ENCODE peak calls at places on chromosomes 5 and 9, in four cellular contexts. One of them, this sample, is unnamed.

GRCh38 chr9:97858393-97858713 is 5.3 kb downstream of the FOXE1 start:
- DNase-seq in GM12878: no peak
- DNase-seq in HepG2: no peak
- DNase-seq in H1: no peak
- DNase-seq in this sample: no peak

GRCh38 chr5:151139015-151139414 is 18.6 kb downstream of the ANXA6 start:
- DNase-seq in GM12878: no peak
- DNase-seq in HepG2: no peak
- DNase-seq in H1: no peak
- DNase-seq in this sample: no peak

GRCh38 chr5:176776916-176777315 is 33.4 kb upstream of the UNC5A start:
- DNase-seq in GM12878: no peak
- DNase-seq in HepG2: no peak
- DNase-seq in H1: peak; percentile 31
- DNase-seq in this sample: no peak

GRCh38 chr5:33755216-33755615 is 136.6 kb downstream of the ADAMTS12 start:
- DNase-seq in GM12878: no peak
- DNase-seq in HepG2: no peak
- DNase-seq in H1: no peak
- DNase-seq in this sample: no peak

GRCh38 chr9:127919253-127919815 is 2.5 kb upstream of the ST6GALNAC4 start:
- DNase-seq in GM12878: no peak
- DNase-seq in HepG2: peak; percentile 87
- DNase-seq in H1: no peak
- DNase-seq in this sample: no peak

GRCh38 chr9:79731483-79731882 is 159.7 kb downstream of the TLE4 start:
- DNase-seq in GM12878: peak; percentile 13
- DNase-seq in HepG2: no peak
- DNase-seq in H1: no peak
- DNase-seq in this sample: no peak

GRCh38 chr9:99185328-99185632 is 36.5 kb downstream of the ALG2 start:
- DNase-seq in GM12878: no peak
- DNase-seq in HepG2: no peak
- DNase-seq in H1: no peak
- DNase-seq in this sample: no peak

GRCh38 chr5:74641778-74642542 is 1.4 kb upstream of the ENC1 start:
- DNase-seq in GM12878: no peak
- DNase-seq in HepG2: peak; percentile 62
- DNase-seq in H1: peak; percentile 59
- DNase-seq in this sample: peak; percentile 44

GRCh38 chr5:77844408-77845272 is 68.5 kb upstream of the TBCA start:
- DNase-seq in GM12878: no peak
- DNase-seq in HepG2: no peak
- DNase-seq in H1: no peak
- DNase-seq in this sample: peak; percentile 28

GRCh38 chr5:79513519-79514390 is at the start of gene HOMER1:
- DNase-seq in GM12878: no peak
- DNase-seq in HepG2: peak; percentile 58
- DNase-seq in H1: peak; percentile 84
- DNase-seq in this sample: peak; percentile 93

GRCh38 chr9:118635416-118635815 is 733.8 kb downstream of the BRINP1 start:
- DNase-seq in GM12878: no peak
- DNase-seq in HepG2: no peak
- DNase-seq in H1: no peak
- DNase-seq in this sample: peak; percentile 8

GRCh38 chr5:3428355-3428754 is 167.3 kb upstream of the IRX1 start:
- DNase-seq in GM12878: no peak
- DNase-seq in HepG2: no peak
- DNase-seq in H1: peak; percentile 56
- DNase-seq in this sample: no peak

GRCh38 chr5:64144429-64145215 is 21.0 kb upstream of the RNF180 start:
- DNase-seq in GM12878: no peak
- DNase-seq in HepG2: no peak
- DNase-seq in H1: no peak
- DNase-seq in this sample: no peak

GRCh38 chr5:73895471-73895870 is 269.5 kb downstream of the ARHGEF28 start:
- DNase-seq in GM12878: peak; percentile 32
- DNase-seq in HepG2: no peak
- DNase-seq in H1: no peak
- DNase-seq in this sample: no peak

GRCh38 chr9:63816742-63817621 is 1468.0 kb downstream of the FOXD4L5 start:
- DNase-seq in GM12878: peak; percentile 80
- DNase-seq in HepG2: peak; percentile 70
- DNase-seq in H1: peak; percentile 98
- DNase-seq in this sample: peak; percentile 90

GRCh38 chr5:111932628-111933027 is 175.6 kb upstream of the NREP start:
- DNase-seq in GM12878: no peak
- DNase-seq in HepG2: no peak
- DNase-seq in H1: no peak
- DNase-seq in this sample: no peak

GRCh38 chr5:106766913-106767312 is 903.8 kb downstream of the EFNA5 start:
- DNase-seq in GM12878: no peak
- DNase-seq in HepG2: no peak
- DNase-seq in H1: no peak
- DNase-seq in this sample: no peak
- TF ChIP-seq TCF12 in GM12878: no peak
- TF ChIP-seq TCF12 in HepG2: no peak
- TF ChIP-seq TCF12 in H1: no peak
- TF ChIP-seq TCF12 in this sample: no peak

GRCh38 chr5:160930361-160930760 is 78.3 kb upstream of the ATP10B start:
- DNase-seq in GM12878: no peak
- DNase-seq in HepG2: no peak
- DNase-seq in H1: peak; percentile 47
- DNase-seq in this sample: no peak

GRCh38 chr5:160931283-160931682 is 79.3 kb upstream of the ATP10B start:
- DNase-seq in GM12878: no peak
- DNase-seq in HepG2: no peak
- DNase-seq in H1: no peak
- DNase-seq in this sample: no peak

GRCh38 chr5:160926428-160926827 is 74.4 kb upstream of the ATP10B start:
- DNase-seq in GM12878: no peak
- DNase-seq in HepG2: no peak
- DNase-seq in H1: no peak
- DNase-seq in this sample: no peak

GRCh38 chr5:160929906-160930305 is 77.9 kb upstream of the ATP10B start:
- DNase-seq in GM12878: no peak
- DNase-seq in HepG2: no peak
- DNase-seq in H1: no peak
- DNase-seq in this sample: no peak

DNA sequence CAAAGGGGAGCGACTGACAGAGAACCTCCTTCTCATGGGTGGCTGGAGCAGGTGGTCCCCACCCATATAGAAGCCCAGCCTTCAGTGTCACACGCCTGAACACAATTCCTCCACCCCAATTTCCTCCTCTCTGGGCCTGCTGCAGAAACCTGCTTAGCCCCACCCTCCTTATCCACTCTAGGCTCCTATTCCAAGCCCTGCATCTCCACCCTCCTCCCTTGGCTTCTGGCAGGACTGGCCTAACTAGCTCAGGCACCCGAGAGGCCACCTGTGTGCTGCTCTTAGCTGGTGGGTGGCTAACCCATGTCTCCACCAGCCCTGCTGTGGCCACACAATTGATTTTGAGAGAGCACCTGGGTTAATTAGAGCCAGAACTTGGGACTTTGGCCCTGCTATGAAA is 77.3 kb upstream of the ATP10B start:
- DNase-seq in GM12878: no peak
- DNase-seq in HepG2: no peak
- DNase-seq in H1: no peak
- DNase-seq in this sample: no peak
- TF ChIP-seq TCF12 in GM12878: no peak
- TF ChIP-seq TCF12 in HepG2: no peak
- TF ChIP-seq TCF12 in H1: no peak
- TF ChIP-seq TCF12 in this sample: no peak

GRCh38 chr5:98786178-98786853 is 12.9 kb downstream of the RGMB start:
- DNase-seq in GM12878: no peak
- DNase-seq in HepG2: no peak
- DNase-seq in H1: no peak
- DNase-seq in this sample: no peak
- TF ChIP-seq TCF12 in GM12878: no peak
- TF ChIP-seq TCF12 in HepG2: no peak
- TF ChIP-seq TCF12 in H1: no peak
- TF ChIP-seq TCF12 in this sample: no peak

GRCh38 chr5:14561741-14562140 is 19.9 kb upstream of the OTULINL start:
- DNase-seq in GM12878: no peak
- DNase-seq in HepG2: no peak
- DNase-seq in H1: no peak
- DNase-seq in this sample: no peak

GRCh38 chr5:14557840-14558239 is 23.8 kb upstream of the OTULINL start:
- DNase-seq in GM12878: no peak
- DNase-seq in HepG2: no peak
- DNase-seq in H1: no peak
- DNase-seq in this sample: no peak

GRCh38 chr5:14556015-14556414 is 25.6 kb upstream of the OTULINL start:
- DNase-seq in GM12878: no peak
- DNase-seq in HepG2: no peak
- DNase-seq in H1: no peak
- DNase-seq in this sample: no peak

GRCh38 chr5:14560091-14560595 is 21.4 kb upstream of the OTULINL start:
- DNase-seq in GM12878: no peak
- DNase-seq in HepG2: no peak
- DNase-seq in H1: no peak
- DNase-seq in this sample: no peak

GRCh38 chr5:14557203-14557725 is 24.3 kb upstream of the OTULINL start:
- DNase-seq in GM12878: no peak
- DNase-seq in HepG2: no peak
- DNase-seq in H1: no peak
- DNase-seq in this sample: no peak
- TF ChIP-seq TCF12 in GM12878: no peak
- TF ChIP-seq TCF12 in HepG2: no peak
- TF ChIP-seq TCF12 in H1: no peak
- TF ChIP-seq TCF12 in this sample: no peak

GRCh38 chr5:101626572-101626971 is 669.5 kb downstream of the SLCO4C1 start:
- DNase-seq in GM12878: no peak
- DNase-seq in HepG2: no peak
- DNase-seq in H1: no peak
- DNase-seq in this sample: no peak
- TF ChIP-seq TCF12 in GM12878: no peak
- TF ChIP-seq TCF12 in HepG2: no peak
- TF ChIP-seq TCF12 in H1: no peak
- TF ChIP-seq TCF12 in this sample: no peak

DNA sequence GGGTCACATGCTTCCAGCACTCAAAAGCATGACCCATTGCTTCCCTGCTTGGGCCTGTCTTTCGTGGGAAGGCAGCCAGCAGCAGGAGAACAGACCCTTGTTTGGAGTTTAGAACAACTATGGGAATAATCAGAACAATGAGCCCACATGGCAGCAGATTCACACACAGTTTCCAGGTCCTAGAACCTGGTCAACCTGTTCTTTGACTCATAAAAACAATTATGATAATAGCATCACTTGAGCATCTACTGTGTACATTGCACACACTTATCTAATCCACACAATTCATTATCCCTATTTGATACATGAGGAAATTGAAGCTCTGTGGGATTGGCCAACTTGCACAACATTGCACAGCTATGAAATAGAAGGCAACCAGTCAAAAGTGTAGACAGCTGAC is 41.7 kb downstream of the KLF4 start:
- DNase-seq in GM12878: no peak
- DNase-seq in HepG2: no peak
- DNase-seq in H1: no peak
- DNase-seq in this sample: no peak
- TF ChIP-seq TCF12 in GM12878: no peak
- TF ChIP-seq TCF12 in HepG2: no peak
- TF ChIP-seq TCF12 in H1: no peak
- TF ChIP-seq TCF12 in this sample: no peak

GRCh38 chr5:60293518-60293917 is 400.0 kb upstream of the PDE4D start:
- DNase-seq in GM12878: no peak
- DNase-seq in HepG2: no peak
- DNase-seq in H1: no peak
- DNase-seq in this sample: no peak

GRCh38 chr5:60299944-60300343 is 400.0 kb downstream of the DEPDC1B start:
- DNase-seq in GM12878: no peak
- DNase-seq in HepG2: no peak
- DNase-seq in H1: no peak
- DNase-seq in this sample: no peak

GRCh38 chr5:60297658-60298057 is 402.3 kb downstream of the DEPDC1B start:
- DNase-seq in GM12878: no peak
- DNase-seq in HepG2: no peak
- DNase-seq in H1: no peak
- DNase-seq in this sample: no peak

DNA sequence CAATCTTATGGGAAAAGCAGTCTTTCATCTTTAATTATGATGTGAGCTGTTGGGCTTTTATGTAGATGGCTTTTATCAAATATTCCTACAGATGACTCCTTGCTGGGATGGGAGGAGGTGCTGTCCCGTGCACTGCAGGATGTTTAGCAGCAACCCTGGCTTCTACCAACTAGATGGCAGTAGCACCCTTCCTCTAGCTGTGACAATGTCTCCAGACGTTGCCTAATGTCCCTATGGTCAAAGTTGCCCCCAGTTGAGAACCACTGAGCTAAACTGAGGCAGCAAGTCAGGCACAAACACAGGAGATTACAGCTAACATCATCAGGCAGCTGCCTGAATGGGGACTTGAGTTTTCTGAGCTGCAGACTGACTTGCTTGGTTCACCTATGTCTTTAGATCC is 401.9 kb upstream of the PDE4D start:
- DNase-seq in GM12878: peak; percentile 25
- DNase-seq in HepG2: peak; percentile 31
- DNase-seq in H1: peak; percentile 50
- DNase-seq in this sample: peak; percentile 20
- TF ChIP-seq TCF12 in GM12878: no peak
- TF ChIP-seq TCF12 in HepG2: no peak
- TF ChIP-seq TCF12 in H1: no peak
- TF ChIP-seq TCF12 in this sample: no peak

DNA sequence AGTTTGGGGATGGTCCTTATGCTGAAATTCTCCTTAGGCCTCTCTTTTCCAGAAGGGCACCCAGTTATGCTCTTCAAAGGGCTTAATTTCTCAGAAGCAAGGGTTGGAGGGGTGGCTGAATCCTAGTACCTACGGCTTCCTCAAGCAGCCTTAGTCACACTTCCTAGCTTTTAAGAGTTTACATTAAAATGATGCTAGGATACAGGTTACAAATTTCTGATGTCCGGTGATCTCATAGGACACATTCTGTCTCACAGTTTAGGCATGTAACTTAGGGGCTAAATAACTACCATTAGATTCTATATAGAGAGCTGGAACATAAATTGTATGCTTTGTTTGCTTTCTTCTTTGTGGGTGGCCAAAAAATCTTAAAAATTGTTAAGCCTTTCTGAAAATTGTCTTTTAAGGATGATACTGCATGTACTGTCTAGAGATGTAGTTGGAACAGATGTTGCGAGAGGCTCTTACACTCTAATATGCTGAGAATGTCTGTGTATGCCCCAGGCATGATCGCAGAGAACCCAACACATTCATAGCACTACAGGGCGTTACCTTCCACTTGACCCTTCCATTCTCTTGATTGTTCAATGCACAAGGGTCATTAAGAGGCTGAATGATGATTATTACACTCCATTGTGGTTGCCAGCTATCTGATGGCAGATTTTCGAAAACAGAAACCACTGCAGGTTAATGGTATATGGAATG is 139.1 kb downstream of the TMEM38B start:
- DNase-seq in GM12878: no peak
- DNase-seq in HepG2: no peak
- DNase-seq in H1: no peak
- DNase-seq in this sample: no peak
- TF ChIP-seq TCF12 in GM12878: no peak
- TF ChIP-seq TCF12 in HepG2: no peak
- TF ChIP-seq TCF12 in H1: no peak
- TF ChIP-seq TCF12 in this sample: no peak

This sample was measured in SK-N-SH.